ENCODE peak calls at places on chromosomes 2 and 18, in six cellular contexts. M is renal cortical epithelial cell; T is gastrocnemius medialis; I is stimulated activated CD8-positive, alpha-beta memory T cell treated with anti-CD3 and anti-CD28 coated beads, Interleukin-4, amount 100 ng/mL, for 4 hours; H is activated CD4-positive, alpha-beta memory T cell treated with anti-CD3 and anti-CD28 coated beads, Interleukin-2, amount 10 ng/mL, durations not matched to agents 7 days and 5 days; P is B cell. A is an unnamed sample.

GRCh38 chr2:232367591-232368233 is 10.8 kb upstream of the ALPP start:
- DNase-seq in T (no peak), M (no peak), H (no peak), P (peak; percentile 3), I (no peak), A (no peak)

GRCh38 chr2:10914272-10914693 is 2.5 kb downstream of the KCNF1 start:
- DNase-seq in P (no peak), H (no peak), I (no peak), T (no peak), M (no peak), A (no peak)

GRCh38 chr2:28545590-28546195 is 49.8 kb downstream of the PLB1 start:
- DNase-seq in P (no peak), I (no peak), T (no peak), M (no peak), H (peak; percentile 82), A (peak; percentile 50)

GRCh38 chr2:227990937-227991336 is 119.5 kb downstream of the DAW1 start:
- DNase-seq in I (no peak), P (no peak), T (no peak), M (no peak), H (no peak), A (no peak)

GRCh38 chr2:233424028-233424951 is 70.0 kb downstream of the DGKD start:
- DNase-seq in P (no peak), T (peak; percentile 94), H (no peak), M (no peak), I (no peak), A (no peak)

GRCh38 chr18:48919547-48919946 is 31.2 kb downstream of the SMAD7 start:
- DNase-seq in M (no peak), H (no peak), T (no peak), P (no peak), I (no peak), A (no peak)

GRCh38 chr18:9638886-9639285 is 24.5 kb upstream of the PPP4R1 start:
- DNase-seq in T (no peak), H (no peak), P (no peak), M (no peak), I (no peak), A (no peak)

GRCh38 chr2:80132284-80132683 is 172.3 kb downstream of the LRRTM1 start:
- DNase-seq in T (no peak), H (no peak), P (no peak), I (no peak), M (no peak), A (no peak)

GRCh38 chr2:46298522-46299351 is 1.5 kb downstream of the EPAS1 start:
- DNase-seq in P (peak; percentile 39), M (no peak), T (no peak), H (peak; percentile 33), I (no peak), A (peak; percentile 19)